ENCODE peak calls at places on chromosomes 11 and 22, in six cellular contexts. S, G, I, H, R and J are unnamed samples.

GRCh38 chr11:104534268-104534667 is 364.0 kb downstream of the CASP12 start:
- DNase-seq in S (no peak), G (no peak), I (no peak), H (no peak), R (peak; percentile 46), J (no peak)

GRCh38 chr11:86463120-86463519 is 88.4 kb downstream of the CCDC81 start:
- DNase-seq in S (no peak), G (no peak), I (no peak), H (no peak), R (no peak), J (no peak)

GRCh38 chr22:41596776-41597634 is 7.4 kb upstream of the PMM1 start:
- DNase-seq in S (peak; percentile 62), G (peak; percentile 45), I (peak; percentile 78), H (peak; percentile 82), R (peak; percentile 48), J (peak; percentile 19)

GRCh38 chr11:115581871-115582639 is 77.8 kb upstream of the CADM1 start:
- DNase-seq in S (peak; percentile 81), G (no peak), I (no peak), H (no peak), R (no peak), J (no peak)

GRCh38 chr11:63942803-63943202 is 4.0 kb downstream of the NAA40 start:
- DNase-seq in S (peak; percentile 91), G (no peak), I (no peak), H (no peak), R (no peak), J (no peak)

GRCh38 chr22:25930710-25931353 is 188.8 kb downstream of the MYO18B start:
- DNase-seq in S (no peak), G (no peak), I (no peak), H (no peak), R (no peak), J (no peak)

GRCh38 chr22:19819911-19820879 is 34.5 kb downstream of the GNB1L start:
- DNase-seq in S (no peak), G (no peak), I (no peak), H (peak; percentile 17), R (no peak), J (no peak)

GRCh38 chr11:112525844-112526590 is 265.4 kb upstream of the PLET1 start:
- DNase-seq in S (no peak), G (no peak), I (no peak), H (no peak), R (no peak), J (no peak)

GRCh38 chr11:129795089-129795488 is 20.6 kb upstream of the TMEM45B start:
- DNase-seq in S (no peak), G (no peak), I (no peak), H (no peak), R (no peak), J (no peak)

GRCh38 chr22:46613606-46613997 is 6.6 kb upstream of the GRAMD4 start:
- DNase-seq in S (peak; percentile 38), G (peak; percentile 78), I (no peak), H (no peak), R (peak; percentile 48), J (no peak)

GRCh38 chr22:35531202-35531601 is 9.4 kb upstream of the RASD2 start:
- DNase-seq in S (no peak), G (no peak), I (no peak), H (no peak), R (no peak), J (no peak)

GRCh38 chr22:44955102-44955501 is 54.7 kb downstream of the PHF21B start:
- DNase-seq in S (no peak), G (peak; percentile 27), I (no peak), H (no peak), R (no peak), J (no peak)

GRCh38 chr11:36258730-36259360 is 30.4 kb downstream of the COMMD9 start:
- DNase-seq in S (peak; percentile 39), G (peak; percentile 12), I (no peak), H (peak; percentile 48), R (peak; percentile 69), J (no peak)

GRCh38 chr22:47064416-47064815 is 302.0 kb downstream of the TBC1D22A start:
- DNase-seq in S (no peak), G (no peak), I (no peak), H (no peak), R (no peak), J (no peak)

GRCh38 chr11:14259186-14259784 is 99.7 kb downstream of the RRAS2 start:
- DNase-seq in S (no peak), G (no peak), I (no peak), H (no peak), R (no peak), J (no peak)

GRCh38 chr11:134691985-134692384 is 279.9 kb upstream of the B3GAT1 start:
- DNase-seq in S (no peak), G (no peak), I (no peak), H (no peak), R (no peak), J (no peak)

GRCh38 chr22:41517172-41518047 is 26.9 kb downstream of the POLR3H start:
- DNase-seq in S (peak; percentile 64), G (no peak), I (peak; percentile 78), H (peak; percentile 86), R (peak; percentile 64), J (peak; percentile 36)

GRCh38 chr11:112605093-112605666 is 344.5 kb upstream of the PLET1 start:
- DNase-seq in S (no peak), G (no peak), I (no peak), H (no peak), R (no peak), J (no peak)

GRCh38 chr11:81449588-81450155 is 1284.0 kb downstream of the FAM181B start:
- DNase-seq in S (no peak), G (no peak), I (no peak), H (no peak), R (no peak), J (no peak)

GRCh38 chr11:30876656-30877371 is 290.7 kb upstream of the MPPED2 start:
- DNase-seq in S (no peak), G (no peak), I (no peak), H (no peak), R (peak; percentile 35), J (no peak)

GRCh38 chr22:40000171-40000570 is 5.4 kb downstream of the FAM83F start:
- DNase-seq in S (no peak), G (no peak), I (peak; percentile 7), H (no peak), R (no peak), J (no peak)

GRCh38 chr22:37686002-37686982 is at the start of gene NOL12:
- DNase-seq in S (peak; percentile 93), G (peak; percentile 89), I (peak; percentile 93), H (peak; percentile 85), R (peak; percentile 92), J (peak; percentile 76)

GRCh38 chr11:134272381-134273316 is 3.5 kb upstream of the GLB1L3 start:
- DNase-seq in S (peak; percentile 10), G (no peak), I (no peak), H (no peak), R (no peak), J (no peak)

GRCh38 chr11:125369808-125370207 is 126.3 kb downstream of the FEZ1 start:
- DNase-seq in S (no peak), G (no peak), I (no peak), H (no peak), R (no peak), J (no peak)

GRCh38 chr11:61963282-61964057 is 4.0 kb downstream of the FTH1 start:
- DNase-seq in S (no peak), G (peak; percentile 74), I (peak; percentile 59), H (no peak), R (peak; percentile 41), J (peak; percentile 40)

GRCh38 chr22:49513358-49513851 is 314.3 kb downstream of the BRD1 start:
- DNase-seq in S (no peak), G (no peak), I (no peak), H (peak; percentile 8), R (no peak), J (no peak)

GRCh38 chr11:124582565-124582964 is 12.8 kb downstream of the OR8A1 start:
- DNase-seq in S (no peak), G (no peak), I (no peak), H (no peak), R (no peak), J (no peak)

GRCh38 chr11:8341966-8342365 is 78.3 kb upstream of the LMO1 start:
- DNase-seq in S (no peak), G (no peak), I (peak; percentile 18), H (no peak), R (no peak), J (no peak)

GRCh38 chr22:17145021-17145680 is 13.9 kb downstream of the HDHD5 start:
- DNase-seq in S (no peak), G (no peak), I (no peak), H (no peak), R (no peak), J (no peak)

GRCh38 chr11:727859-728748 is 19.2 kb upstream of the TALDO1 start:
- DNase-seq in S (peak; percentile 83), G (peak; percentile 73), I (peak; percentile 96), H (peak; percentile 91), R (peak; percentile 60), J (peak; percentile 75)
- H3K27ac ChIP-seq in S (no peak overlapping the region), G (no peak overlapping the region), I (peak overlapping the region; percentile 53), H (peak overlapping the region; percentile 12), R (no peak overlapping the region), J (no peak overlapping the region)

DNA sequence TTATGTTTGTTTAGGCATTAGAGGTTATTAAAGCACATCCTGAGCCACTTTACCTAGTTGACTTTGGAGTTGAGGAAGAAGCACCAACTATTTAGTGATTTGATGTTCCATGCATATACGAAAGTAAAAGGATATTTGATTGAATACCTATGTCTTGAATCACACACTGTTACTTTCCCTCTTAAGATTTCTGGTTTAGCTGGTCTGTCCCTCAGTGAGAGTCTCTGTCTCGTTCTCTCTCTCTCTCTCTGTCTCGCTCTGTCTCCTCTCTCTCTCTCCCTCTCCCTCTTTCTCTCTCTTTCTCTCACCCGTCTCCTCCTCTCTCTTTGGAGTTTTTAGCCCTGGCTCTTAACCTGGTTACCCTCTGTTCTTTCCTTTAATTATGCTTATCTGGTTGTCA is 11.0 kb downstream of the CTNND1 start:
- DNase-seq in S (no peak), G (no peak), I (no peak), H (no peak), R (no peak), J (no peak)
- H3K4me1 ChIP-seq in S (peaks cover 33% of the 10 kb centered on the region), G (no peaks in the 10 kb centered on the region), I (peaks cover 45% of the 10 kb centered on the region), H (peaks cover 76% of the 10 kb centered on the region), R (peaks cover 62% of the 10 kb centered on the region), J (no peaks in the 10 kb centered on the region)

GRCh38 chr11:128472128-128473110 is 114.9 kb downstream of the ETS1 start:
- DNase-seq in S (peak; percentile 78), G (peak; percentile 61), I (no peak), H (no peak), R (peak; percentile 45), J (peak; percentile 59)
- H3K4me3 ChIP-seq in S (no peak overlapping the region), G (peak overlapping the region; percentile 51), I (no peak overlapping the region), H (no peak overlapping the region), R (no peak overlapping the region), J (peak overlapping the region; percentile 5)

DNA sequence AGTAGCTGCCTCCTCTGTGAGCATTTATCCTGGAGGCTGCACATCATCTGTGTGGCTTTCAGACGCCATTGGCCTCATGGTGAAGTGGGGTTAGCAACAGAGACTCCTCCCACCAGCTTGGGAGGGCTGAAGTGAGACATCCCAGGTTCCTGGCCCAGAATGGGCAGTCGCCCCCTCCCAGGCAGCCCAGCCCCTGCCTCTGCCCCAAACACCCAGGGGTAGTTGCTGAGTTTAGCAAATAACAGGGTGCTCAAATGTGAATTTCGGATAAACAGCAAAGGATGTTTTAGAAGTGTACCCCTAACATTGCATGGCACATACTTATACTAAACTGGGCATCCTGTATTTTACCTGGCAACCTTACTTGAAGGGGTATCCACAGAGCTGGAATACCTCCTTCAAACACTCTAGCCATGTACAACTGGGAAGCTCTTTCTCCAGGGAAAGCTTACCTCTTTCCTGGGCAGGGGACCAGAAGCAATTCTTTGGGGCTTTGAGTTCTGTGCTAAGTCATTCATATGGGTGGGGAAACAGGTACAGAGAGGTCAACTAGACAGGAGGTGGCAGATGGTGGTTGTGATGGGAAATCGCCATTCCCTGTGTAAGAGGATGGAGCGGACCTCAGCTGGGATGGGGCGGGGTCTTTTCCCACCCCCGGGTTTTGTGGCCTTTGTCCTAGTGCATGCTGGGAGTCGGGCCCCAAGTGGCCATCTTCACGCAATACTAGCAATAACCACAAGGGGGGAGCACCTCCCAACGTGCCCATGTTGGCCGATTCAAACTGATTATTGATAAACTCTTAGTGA is 19.3 kb downstream of the MTFP1 start:
- DNase-seq in S (peak; percentile 66), G (peak; percentile 76), I (peak; percentile 64), H (peak; percentile 67), R (peak; percentile 76), J (peak; percentile 36)
- H3K27ac ChIP-seq in S (no peak overlapping the region), G (peak overlapping the region; percentile 3), I (no peak overlapping the region), H (no peak overlapping the region), R (no peak overlapping the region), J (no peak overlapping the region)